ENCODE peak calls at places on chromosomes 12 and 14, in five cellular contexts. W is astrocyte of the cerebellum; V is CD8-positive, alpha-beta T cell; T is skeletal muscle cell; X is K562. Q is an unnamed sample.

GRCh38 chr12:92866418-92866817 is 62.7 kb downstream of the EEA1 start:
- DNase-seq in V (no peak), T (no peak), W (no peak), X (no peak), Q (no peak)

GRCh38 chr14:51828017-51828797 is 32.2 kb upstream of the GNG2 start:
- DNase-seq in W (peak), T (no peak), V (peak), X (no peak), Q (no peak)

GRCh38 chr14:59213368-59214315 is 25.2 kb downstream of the DAAM1 start:
- DNase-seq in T (peak), X (no peak), W (no peak), V (no peak), Q (no peak)

GRCh38 chr12:107992870-107993451 is 136.1 kb upstream of the WSCD2 start:
- DNase-seq in T (no peak), V (no peak), W (no peak), X (peak), Q (no peak)

GRCh38 chr14:77204907-77205306 is 23.3 kb downstream of the TMEM63C start:
- DNase-seq in X (no peak), V (no peak), T (no peak), W (no peak), Q (no peak)

GRCh38 chr12:3558255-3558654 is 67.3 kb downstream of the PRMT8 start:
- DNase-seq in X (no peak), T (no peak), V (no peak), W (no peak), Q (no peak)

GRCh38 chr14:69138189-69138535 is 14.8 kb downstream of the DCAF5 start:
- DNase-seq in V (no peak), W (peak), T (no peak), X (no peak), Q (no peak)

GRCh38 chr14:68628605-68629310 is 164.1 kb downstream of the ZFP36L1 start:
- DNase-seq in X (no peak), W (no peak), V (peak), T (no peak), Q (no peak)

GRCh38 chr12:91065377-91065776 is 7.6 kb upstream of the KERA start:
- DNase-seq in T (no peak), X (no peak), W (no peak), V (no peak), Q (no peak)

GRCh38 chr14:49774111-49774510 is 6.2 kb downstream of the KLHDC2 start:
- DNase-seq in V (no peak), W (no peak), T (no peak), X (no peak), Q (no peak)

GRCh38 chr12:105658389-105658788 is 327.9 kb downstream of the C12orf75 start:
- DNase-seq in T (no peak), W (no peak), X (no peak), V (no peak), Q (no peak)

GRCh38 chr14:104974146-104974541 is 4.0 kb downstream of the AHNAK2 start:
- DNase-seq in V (no peak), T (no peak), W (no peak), X (no peak), Q (no peak)

GRCh38 chr14:84584526-84584925 is 945.4 kb upstream of the FLRT2 start:
- DNase-seq in V (no peak), W (peak), X (no peak), T (no peak), Q (no peak)

GRCh38 chr14:20460458-20461229 is 590 bp downstream of the PIP4P1 start:
- DNase-seq in V (peak), T (no peak), W (no peak), X (peak), Q (no peak)

GRCh38 chr12:85036241-85036707 is at the start of the genes LRRIQ1 and TSPAN19:
- DNase-seq in V (no peak), W (peak), T (peak), X (peak), Q (no peak)

GRCh38 chr12:85041395-85041794 is 5.2 kb downstream of the LRRIQ1 start:
- DNase-seq in T (no peak), W (no peak), V (no peak), X (no peak), Q (no peak)

DNA sequence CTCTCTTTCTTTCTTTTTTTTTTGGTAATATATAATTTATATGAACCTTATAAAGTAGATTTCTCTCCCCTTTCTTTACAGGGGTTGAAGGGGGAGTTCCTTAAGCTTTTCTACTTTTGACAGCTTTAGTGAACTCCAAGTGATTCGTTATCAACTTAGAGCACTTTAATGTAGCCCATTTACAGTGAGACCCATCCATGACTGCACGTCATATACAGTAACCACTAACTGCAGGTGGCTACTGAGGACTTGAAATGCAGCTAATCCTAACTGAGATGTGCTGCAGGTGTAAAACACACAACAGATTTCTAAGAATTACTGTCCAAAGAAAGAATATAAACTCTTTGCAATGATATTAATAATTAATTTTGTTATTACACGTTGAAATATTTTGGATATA is 585 bp downstream of the LRRIQ1 start:
- DNase-seq in X (no peak), T (no peak), W (no peak), V (no peak), Q (no peak)
- H3K4me3 ChIP-seq in X (no peak), T (peak), W (peak), V (no peak), Q (peak)

GRCh38 chr14:71116206-71117122 is 209.2 kb downstream of the PCNX1 start:
- DNase-seq in T (no peak), V (no peak), W (no peak), X (no peak), Q (no peak)

GRCh38 chr14:71119832-71120231 is 212.6 kb downstream of the PCNX1 start:
- DNase-seq in T (no peak), V (no peak), X (no peak), W (no peak), Q (no peak)

GRCh38 chr14:71115306-71115705 is 208.0 kb downstream of the PCNX1 start:
- DNase-seq in T (no peak), W (no peak), X (no peak), V (no peak), Q (no peak)

GRCh38 chr14:71119075-71119474 is 211.8 kb downstream of the PCNX1 start:
- DNase-seq in X (no peak), T (no peak), V (no peak), W (no peak), Q (no peak)

GRCh38 chr14:71117839-71118743 is 210.8 kb downstream of the PCNX1 start:
- DNase-seq in X (no peak), W (no peak), T (peak), V (no peak), Q (no peak)
- H3K4me3 ChIP-seq in X (no peak), W (no peak), T (no peak), V (no peak), Q (no peak)

DNA sequence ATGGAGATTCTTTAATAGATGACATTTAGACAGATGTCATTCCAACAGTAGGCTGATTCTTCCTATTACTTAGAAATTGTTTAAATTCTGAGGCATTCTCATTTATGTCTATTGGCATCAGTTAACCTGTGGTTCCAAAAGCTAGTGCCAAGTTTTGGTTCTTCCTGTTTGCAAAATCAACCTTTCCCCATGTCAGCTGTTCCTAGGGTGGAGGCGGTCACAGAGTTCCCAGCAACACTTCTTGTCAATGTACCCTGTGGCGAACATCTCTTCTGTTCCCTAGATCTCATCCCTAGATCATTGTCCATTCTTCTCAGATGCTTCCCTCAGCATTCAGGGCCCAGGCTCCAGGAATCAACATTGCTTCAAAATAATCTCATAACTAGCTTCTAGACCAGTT is 140.9 kb downstream of the PHLDA1 start:
- DNase-seq in V (no peak), X (no peak), W (no peak), T (no peak), Q (no peak)
- H3K4me3 ChIP-seq in V (no peak), X (no peak), W (no peak), T (no peak), Q (no peak)

DNA sequence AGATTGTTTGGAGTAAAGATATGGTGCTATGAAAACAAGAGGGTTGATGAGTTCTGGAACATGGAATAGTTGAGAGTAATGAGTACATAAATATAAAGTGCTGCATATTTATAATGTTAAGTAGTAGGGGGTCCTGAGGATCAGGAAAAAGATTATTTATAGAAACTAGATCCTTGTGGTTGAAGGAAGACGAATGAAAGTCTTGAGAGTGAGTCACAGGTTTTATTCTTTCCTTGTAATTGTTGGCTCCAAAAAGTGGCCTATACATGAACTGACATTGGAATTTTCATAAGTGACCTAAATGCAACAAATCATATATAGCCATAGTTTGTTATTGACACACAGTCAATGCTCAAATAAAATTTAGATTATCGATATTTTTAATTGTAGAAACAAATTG is 440.4 kb upstream of the PRICKLE1 start:
- DNase-seq in X (no peak), W (peak), V (no peak), T (no peak), Q (no peak)
- H3K4me3 ChIP-seq in X (no peak), W (no peak), V (no peak), T (no peak), Q (no peak)

DNA sequence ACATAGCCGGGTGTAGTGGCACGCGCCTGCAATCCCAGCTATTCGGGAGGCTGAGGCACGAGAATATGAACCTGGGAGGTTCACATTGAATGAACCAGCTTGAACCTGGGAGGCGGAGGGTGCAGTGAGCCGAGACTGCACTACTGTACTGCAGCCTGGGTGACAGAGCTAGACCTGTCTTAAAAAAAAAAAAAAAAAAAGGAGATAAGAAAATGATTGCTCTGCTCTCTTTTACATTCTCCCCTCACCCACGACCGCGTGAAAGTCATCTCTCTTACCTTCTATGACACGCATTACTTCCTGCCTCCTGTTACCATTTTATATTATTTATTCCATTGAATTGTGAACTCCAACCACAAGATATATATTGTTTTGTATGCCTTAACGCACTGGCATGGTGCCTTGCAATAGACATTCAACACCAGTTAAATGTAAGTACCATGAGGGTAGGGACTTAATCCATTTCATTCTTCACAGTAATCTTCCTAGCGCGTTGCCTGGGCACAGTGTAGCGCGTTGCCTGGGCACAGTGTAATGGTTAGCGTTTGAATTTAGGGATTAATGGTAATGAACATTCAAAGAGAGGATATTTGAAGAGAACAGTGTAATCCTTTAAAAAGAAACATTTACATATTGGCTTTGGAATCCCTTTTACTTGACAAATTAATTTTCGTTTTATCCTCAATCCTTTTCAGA is 2.7 kb downstream of the RAP1B start:
- DNase-seq in T (no peak), W (no peak), X (no peak), V (no peak), Q (no peak)
- H3K4me3 ChIP-seq in T (no peak), W (peak), X (peak), V (peak), Q (peak)

Q was measured in BJ.